ENCODE peak calls at places on chromosomes 6 and 20, in seven cellular contexts. Q is AG09319, S is right atrium auricular region, E is PC-3, N is ELR, R is substantia nigra, P is tibial artery. I is an unnamed sample.

GRCh38 chr6:113903666-113904330 is 46.7 kb downstream of the MARCKS start:
- DNase-seq in Q (no peak), S (no peak), E (no peak), N (peak; percentile 41), R (no peak), P (peak; percentile 62), I (no peak)

GRCh38 chr6:157025459-157025858 is 248.3 kb downstream of the ARID1B start:
- DNase-seq in Q (no peak), S (no peak), E (no peak), N (peak; percentile 64), R (no peak), P (no peak), I (no peak)

GRCh38 chr6:70166088-70166958 is 136.6 kb downstream of the COL9A1 start:
- DNase-seq in Q (peak; percentile 3), S (peak; percentile 61), E (peak; percentile 52), N (peak; percentile 62), R (peak; percentile 39), P (no peak), I (no peak)

GRCh38 chr20:19758888-19759331 is 852 bp downstream of the RIN2 start:
- DNase-seq in Q (no peak), S (peak; percentile 82), E (peak; percentile 57), N (peak; percentile 3), R (peak; percentile 41), P (peak; percentile 92), I (no peak)

GRCh38 chr20:64158346-64159285 is 5.6 kb upstream of the MYT1 start:
- DNase-seq in Q (no peak), S (no peak), E (no peak), N (no peak), R (no peak), P (no peak), I (no peak)

GRCh38 chr6:36676142-36677058 is 2.1 kb upstream of the CDKN1A start:
- DNase-seq in Q (no peak), S (no peak), E (no peak), N (no peak), R (no peak), P (no peak), I (no peak)

GRCh38 chr6:45837541-45838200 is 178.0 kb downstream of the CLIC5 start:
- DNase-seq in Q (no peak), S (no peak), E (no peak), N (no peak), R (no peak), P (no peak), I (no peak)

GRCh38 chr6:12538881-12539357 is 177.6 kb upstream of the PHACTR1 start:
- DNase-seq in Q (no peak), S (no peak), E (no peak), N (no peak), R (no peak), P (peak; percentile 69), I (no peak)

GRCh38 chr6:140857734-140858380 is 1274.9 kb upstream of the GJE1 start:
- DNase-seq in Q (peak; percentile 76), S (no peak), E (peak; percentile 63), N (peak; percentile 89), R (no peak), P (no peak), I (no peak)

GRCh38 chr20:51789434-51789833 is 12.9 kb downstream of the SALL4 start:
- DNase-seq in Q (no peak), S (no peak), E (no peak), N (no peak), R (no peak), P (no peak), I (no peak)

GRCh38 chr6:137871299-137871698 is 4.2 kb downstream of the TNFAIP3 start:
- DNase-seq in Q (no peak), S (no peak), E (no peak), N (no peak), R (no peak), P (no peak), I (no peak)

GRCh38 chr6:28985396-28986164 is 19.5 kb downstream of the ZNF311 start:
- DNase-seq in Q (peak; percentile 96), S (peak; percentile 90), E (peak; percentile 97), N (peak; percentile 97), R (peak; percentile 65), P (peak; percentile 88), I (no peak)

GRCh38 chr6:26360451-26361416 is 4.3 kb upstream of the BTN3A2 start:
- DNase-seq in Q (no peak), S (no peak), E (no peak), N (no peak), R (no peak), P (no peak), I (no peak)

GRCh38 chr6:117907600-117908245 is 659 bp downstream of the SLC35F1 start:
- DNase-seq in Q (no peak), S (no peak), E (no peak), N (no peak), R (no peak), P (no peak), I (no peak)

GRCh38 chr20:49825521-49826033 is 12.9 kb downstream of the SLC9A8 start:
- DNase-seq in Q (no peak), S (no peak), E (peak; percentile 45), N (no peak), R (no peak), P (no peak), I (no peak)

GRCh38 chr6:161181136-161181535 is 92.7 kb downstream of the AGPAT4 start:
- DNase-seq in Q (no peak), S (no peak), E (no peak), N (no peak), R (peak; percentile 37), P (no peak), I (no peak)

GRCh38 chr6:170296746-170297576 is 6.1 kb upstream of the DLL1 start:
- DNase-seq in Q (no peak), S (no peak), E (no peak), N (no peak), R (peak; percentile 58), P (peak; percentile 56), I (peak; percentile 57)

GRCh38 chr6:32761548-32761947 is 1.8 kb downstream of the HLA-DQB2 start:
- DNase-seq in Q (no peak), S (no peak), E (no peak), N (no peak), R (no peak), P (no peak), I (no peak)

GRCh38 chr6:56399250-56399671 is 151.9 kb upstream of the COL21A1 start:
- DNase-seq in Q (no peak), S (no peak), E (peak; percentile 76), N (peak; percentile 36), R (no peak), P (no peak), I (no peak)

GRCh38 chr20:24160563-24161355 is 172.2 kb upstream of the GGTLC1 start:
- DNase-seq in Q (peak; percentile 38), S (peak; percentile 66), E (peak; percentile 71), N (peak; percentile 54), R (peak; percentile 44), P (peak; percentile 76), I (no peak)

I was measured in ascending aorta.